ENCODE peak calls at places on chromosomes 11 and 22, in five cellular contexts. N is glutamatergic neuron; U is activated T-helper 1 cell treated with anti-CD3 and anti-CD28 coated beads, Interleukin-12 subunit alpha, Interleukin-12 subunit beta, Interleukin-2, Interleukin-4 antibody, amounts not matched to agents 30 ng/mL and 10 ng/mL and 1 ng/mL, durations not matched to agents 14 hours and 24 hours and 36 hours; G is bronchial epithelial cell; J is ovary. T is an unnamed sample.

GRCh38 chr11:128399186-128399585 is 188.2 kb downstream of the ETS1 start:
- DNase-seq in N (no peak), U (no peak), G (peak), J (no peak), T (no peak)

GRCh38 chr22:40472036-40472435 is 101.6 kb downstream of the SGSM3 start:
- DNase-seq in N (no peak), U (no peak), G (no peak), J (no peak), T (no peak)

GRCh38 chr22:30968015-30968923 is at the start of gene MORC2:
- DNase-seq in N (peak), U (no peak), G (peak), J (peak), T (no peak)

GRCh38 chr11:63573881-63574855 is 11.0 kb upstream of the PLAAT2 start:
- DNase-seq in N (no peak), U (peak), G (peak), J (peak), T (no peak)

GRCh38 chr11:15074206-15075161 is 1.1 kb downstream of the CALCB start:
- DNase-seq in N (peak), U (peak), G (peak), J (peak), T (peak)

GRCh38 chr11:2096001-2096918 is 42.9 kb downstream of the IGF2 start:
- DNase-seq in N (no peak), U (no peak), G (no peak), J (peak), T (no peak)

GRCh38 chr22:31857247-31857646 is 87.1 kb upstream of the YWHAH start:
- DNase-seq in N (peak), U (no peak), G (peak), J (no peak), T (no peak)

GRCh38 chr22:39206491-39206890 is 38.3 kb downstream of the PDGFB start:
- DNase-seq in N (no peak), U (no peak), G (no peak), J (no peak), T (no peak)

GRCh38 chr22:44940121-44940520 is 69.7 kb downstream of the PHF21B start:
- DNase-seq in N (no peak), U (no peak), G (no peak), J (no peak), T (no peak)

GRCh38 chr22:49536571-49537131 is 291.0 kb downstream of the BRD1 start:
- DNase-seq in N (no peak), U (no peak), G (no peak), J (peak), T (no peak)

GRCh38 chr11:86592047-86592564 is 80.3 kb downstream of the ME3 start:
- DNase-seq in N (no peak), U (no peak), G (peak), J (no peak), T (no peak)

GRCh38 chr11:119427279-119427678 is 4.3 kb upstream of the THY1 start:
- DNase-seq in N (no peak), U (no peak), G (peak), J (no peak), T (no peak)

GRCh38 chr11:78192911-78193341 is 4.2 kb downstream of the USP35 start:
- DNase-seq in N (no peak), U (no peak), G (no peak), J (no peak), T (no peak)

GRCh38 chr11:39021542-39021941 is 2423.5 kb upstream of the RAG2 start:
- DNase-seq in N (no peak), U (no peak), G (no peak), J (no peak), T (no peak)

GRCh38 chr11:19597876-19598275 is 114.8 kb upstream of the NAV2 start:
- DNase-seq in N (no peak), U (no peak), G (no peak), J (no peak), T (no peak)

GRCh38 chr11:61489833-61490585 is 18.5 kb upstream of the LRRC10B start:
- DNase-seq in N (no peak), U (no peak), G (no peak), J (peak), T (no peak)

GRCh38 chr11:123363556-123363955 is 66.5 kb upstream of the GRAMD1B start:
- DNase-seq in N (no peak), U (no peak), G (no peak), J (no peak), T (no peak)

GRCh38 chr11:129894281-129895125 is 875 bp downstream of the NFRKB start:
- DNase-seq in N (no peak), U (no peak), G (peak), J (no peak), T (no peak)

GRCh38 chr11:119990306-119991021 is 147.4 kb downstream of the TRIM29 start:
- DNase-seq in N (no peak), U (no peak), G (no peak), J (no peak), T (no peak)

GRCh38 chr11:93585758-93586157 is 42.6 kb upstream of the SMCO4 start:
- DNase-seq in N (no peak), U (no peak), G (peak), J (no peak), T (no peak)

GRCh38 chr22:37061611-37062365 is 10.2 kb downstream of the KCTD17 start:
- DNase-seq in N (no peak), U (no peak), G (no peak), J (peak), T (no peak)

GRCh38 chr22:39967103-39967829 is 7.1 kb downstream of the TMA7B start:
- DNase-seq in N (no peak), U (no peak), G (peak), J (no peak), T (no peak)